ENCODE peak calls at places on chromosomes 4 and X, in four cellular contexts. O, K, Q and X are unnamed samples.

GRCh38 chrX:15158736-15159406 is 111.0 kb downstream of the ASB9 start:
- DNase-seq in O (no peak), K (no peak), Q (no peak), X (no peak)

GRCh38 chr4:47538516-47538915 is 53.4 kb downstream of the ATP10D start:
- DNase-seq in O (peak), K (no peak), Q (no peak), X (peak)

GRCh38 chr4:213971-214370 is 89.7 kb downstream of the ZNF718 start:
- DNase-seq in O (no peak), K (no peak), Q (no peak), X (no peak)

GRCh38 chrX:115058276-115058675 is 40.9 kb upstream of the IL13RA2 start:
- DNase-seq in O (peak), K (no peak), Q (no peak), X (peak)

GRCh38 chr4:154399259-154399974 is 92.2 kb downstream of the DCHS2 start:
- DNase-seq in O (no peak), K (no peak), Q (no peak), X (peak)

GRCh38 chrX:29257516-29257915 is 670.3 kb downstream of the IL1RAPL1 start:
- DNase-seq in O (peak), K (no peak), Q (no peak), X (peak)

GRCh38 chr4:151417766-151418376 is 8.9 kb downstream of the FHIP1A start:
- DNase-seq in O (peak), K (no peak), Q (no peak), X (peak)

GRCh38 chrX:115038406-115038805 is 21.0 kb upstream of the IL13RA2 start:
- DNase-seq in O (peak), K (no peak), Q (no peak), X (peak)

GRCh38 chr4:107896158-107896645 is 35.1 kb upstream of the CYP2U1 start:
- DNase-seq in O (peak), K (no peak), Q (no peak), X (peak)

GRCh38 chr4:171281359-171281758 is 531.8 kb upstream of the GALNTL6 start:
- DNase-seq in O (no peak), K (no peak), Q (no peak), X (no peak)

GRCh38 chr4:134024251-134024650 is 177.3 kb downstream of the PABPC4L start:
- DNase-seq in O (peak), K (no peak), Q (no peak), X (no peak)
- TF ChIP-seq CTCF in O (peak), K (no peak), Q (peak), X (no peak)

GRCh38 chr4:24912252-24913098 is at the start of gene CCDC149:
- DNase-seq in O (peak), K (peak), Q (peak), X (peak)
- TF ChIP-seq CTCF in O (no peak), K (no peak), Q (no peak), X (no peak)

GRCh38 chr4:113080624-113081023 is 31.2 kb downstream of the ANK2 start:
- DNase-seq in O (no peak), K (no peak), Q (no peak), X (no peak)
- TF ChIP-seq CTCF in O (no peak), K (no peak), Q (no peak), X (no peak)

GRCh38 chr4:177051473-177052060 is 258.1 kb upstream of the NEIL3 start:
- DNase-seq in O (no peak), K (peak), Q (no peak), X (no peak)
- TF ChIP-seq CTCF in O (peak), K (no peak), Q (peak), X (peak)

GRCh38 chr4:84875636-84876371 is 90.7 kb downstream of the WDFY3 start:
- DNase-seq in O (no peak), K (no peak), Q (no peak), X (no peak)
- TF ChIP-seq CTCF in O (no peak), K (no peak), Q (no peak), X (no peak)

DNA sequence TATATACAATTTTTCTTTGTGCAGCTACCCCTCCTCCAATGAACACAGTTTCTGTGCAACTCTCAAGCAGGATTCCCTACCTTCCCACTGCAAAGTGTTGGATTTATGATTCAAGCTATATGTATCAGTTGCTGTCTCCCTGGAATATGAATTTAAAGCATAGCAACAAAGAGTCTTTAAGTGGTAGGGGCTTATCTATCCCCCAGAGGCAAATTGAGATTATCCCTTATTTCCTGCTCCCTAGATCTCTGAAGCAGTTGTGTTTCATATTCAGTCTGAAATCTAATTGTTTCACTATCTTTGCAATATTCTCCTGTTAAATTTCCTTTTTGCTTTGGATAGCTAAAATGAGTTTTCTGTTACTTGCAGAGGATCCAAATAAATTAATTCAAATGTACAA is 263.0 kb downstream of the IQCM start:
- DNase-seq in O (no peak), K (no peak), Q (no peak), X (no peak)
- TF ChIP-seq CTCF in O (no peak), K (no peak), Q (no peak), X (no peak)

GRCh38 chr4:146585761-146586333 is 52.8 kb upstream of the POU4F2 start:
- DNase-seq in O (peak), K (no peak), Q (no peak), X (peak)

GRCh38 chr4:146577111-146577510 is 55.4 kb upstream of the SLC10A7 start:
- DNase-seq in O (peak), K (no peak), Q (no peak), X (no peak)

DNA sequence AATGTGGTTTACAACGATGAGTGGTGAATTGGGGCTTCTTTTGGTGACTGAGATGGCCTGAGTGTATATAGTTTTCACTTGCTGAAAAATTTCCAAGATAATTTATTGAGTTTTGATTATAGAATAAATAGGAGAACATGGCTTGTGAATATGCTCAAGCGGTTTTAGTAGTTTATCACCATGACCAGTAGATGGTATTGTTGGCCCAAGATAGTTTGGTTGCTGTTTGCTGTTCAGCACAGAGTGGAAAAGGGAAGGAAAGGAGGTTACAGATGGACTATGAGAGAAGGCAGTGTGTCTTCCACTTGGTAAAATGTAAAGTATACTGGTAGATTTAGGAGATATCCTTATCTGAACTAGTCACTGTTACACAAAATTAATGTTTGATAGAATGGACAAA is 55.8 kb upstream of the POU4F2 start:
- DNase-seq in O (no peak), K (no peak), Q (no peak), X (no peak)
- TF ChIP-seq CTCF in O (no peak), K (no peak), Q (no peak), X (no peak)

DNA sequence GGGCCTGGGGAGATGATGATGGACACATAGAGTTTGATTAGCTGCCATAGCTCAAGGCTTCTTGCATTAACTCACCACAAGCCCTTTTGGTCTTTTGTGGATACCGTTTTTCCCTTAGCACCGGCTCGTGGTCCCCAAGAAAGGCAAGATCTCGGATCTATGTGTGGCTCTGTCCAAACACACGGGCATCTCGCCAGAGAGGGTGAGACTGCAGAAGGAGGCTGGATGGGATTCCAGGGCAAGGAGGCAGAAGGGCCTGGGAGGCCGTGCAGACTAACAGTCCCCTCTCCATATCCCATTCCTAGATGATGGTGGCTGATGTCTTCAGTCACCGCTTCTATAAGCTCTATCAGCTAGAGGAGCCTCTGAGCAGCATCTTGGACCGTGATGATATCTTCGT is 9.5 kb downstream of the USP11 start:
- DNase-seq in O (no peak), K (no peak), Q (peak), X (no peak)
- TF ChIP-seq CTCF in O (no peak), K (no peak), Q (no peak), X (no peak)

GRCh38 chr4:4377191-4377590 is 9.7 kb upstream of the NSG1 start:
- DNase-seq in O (no peak), K (no peak), Q (no peak), X (no peak)

GRCh38 chr4:4376074-4376473 is 10.8 kb upstream of the NSG1 start:
- DNase-seq in O (no peak), K (no peak), Q (no peak), X (no peak)

GRCh38 chr4:4383085-4383484 is 3.8 kb upstream of the NSG1 start:
- DNase-seq in O (no peak), K (no peak), Q (peak), X (no peak)

GRCh38 chr4:4377683-4378082 is 9.2 kb upstream of the NSG1 start:
- DNase-seq in O (no peak), K (no peak), Q (no peak), X (no peak)

DNA sequence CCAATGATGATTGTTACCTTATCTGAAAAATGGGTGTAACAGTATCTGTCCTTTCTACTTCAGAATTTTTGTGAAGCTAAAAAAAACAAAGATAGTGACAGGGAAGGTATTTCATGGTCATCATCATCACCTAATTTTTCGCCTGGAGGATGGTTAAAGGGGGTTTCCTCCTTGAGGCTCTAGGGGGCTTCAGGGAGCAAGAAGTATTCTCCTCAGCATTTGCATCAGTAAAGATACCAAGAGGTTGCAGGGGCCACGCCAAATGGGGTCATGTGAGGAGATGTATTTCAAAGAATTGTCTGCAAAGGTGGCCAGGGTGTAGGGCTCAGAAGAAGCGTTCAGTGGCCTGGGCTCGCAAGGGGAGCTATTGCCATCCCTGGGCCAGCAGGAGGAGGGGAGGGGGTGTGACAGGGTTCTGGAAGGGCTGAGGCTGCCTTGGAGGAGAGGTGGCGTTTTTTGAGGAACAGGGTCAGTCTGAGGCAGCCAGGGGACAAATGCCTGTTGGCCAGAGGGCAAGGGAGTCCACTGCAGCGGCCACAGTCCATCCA is 7.3 kb upstream of the NSG1 start:
- DNase-seq in O (no peak), K (no peak), Q (no peak), X (no peak)
- TF ChIP-seq CTCF in O (no peak), K (no peak), Q (no peak), X (no peak)